ENCODE peak calls at places on chromosomes 2 and 18, in seven cellular contexts. W is T-helper 1 cell; Q is foreskin fibroblast; B is AG04449; M is pulmonary artery endothelial cell; U is activated CD8-positive, alpha-beta memory T cell treated with anti-CD3 and anti-CD28 coated beads, Interleukin-2, amount 10 ng/mL, durations not matched to agents 7 days and 5 days; Z is bronchial epithelial cell. S is an unnamed sample.

GRCh38 chr2:71941731-71942575 is 205.7 kb downstream of the CYP26B1 start:
- DNase-seq in Z (no peak), Q (no peak), B (no peak), U (no peak), W (no peak), M (no peak), S (peak; percentile 65)

GRCh38 chr2:18178736-18179349 is 300.4 kb downstream of the KCNS3 start:
- DNase-seq in M (peak; percentile 10), Q (no peak), W (no peak), Z (peak; percentile 68), B (no peak), U (peak; percentile 49), S (peak; percentile 63)

GRCh38 chr18:22152093-22152492 is 17.3 kb upstream of the GATA6 start:
- DNase-seq in B (no peak), U (no peak), M (no peak), Q (no peak), Z (no peak), W (no peak), S (peak; percentile 10)

GRCh38 chr2:13919981-13920382 is 712.5 kb upstream of the LRATD1 start:
- DNase-seq in U (no peak), Z (peak; percentile 66), M (no peak), B (no peak), Q (no peak), W (no peak), S (no peak)

GRCh38 chr2:199339826-199340605 is 117.7 kb downstream of the SATB2 start:
- DNase-seq in Z (no peak), W (no peak), Q (peak; percentile 54), B (no peak), M (no peak), U (no peak), S (peak; percentile 32)

GRCh38 chr2:145380436-145381017 is 860.6 kb upstream of the ZEB2 start:
- DNase-seq in Z (peak; percentile 81), M (peak; percentile 66), U (no peak), Q (peak; percentile 78), W (no peak), B (peak; percentile 29), S (peak; percentile 67)

GRCh38 chr2:140526575-140526974 is 1604.2 kb downstream of the LRP1B start:
- DNase-seq in B (no peak), W (no peak), Q (no peak), M (no peak), Z (peak; percentile 55), U (no peak), S (peak; percentile 67)

GRCh38 chr2:128506127-128506526 is 187.5 kb upstream of the HS6ST1 start:
- DNase-seq in Z (no peak), M (no peak), B (no peak), Q (no peak), U (no peak), W (no peak), S (no peak)

GRCh38 chr2:155377178-155377780 is 678.8 kb downstream of the KCNJ3 start:
- DNase-seq in M (no peak), U (no peak), B (no peak), Q (no peak), W (no peak), Z (peak; percentile 60), S (peak; percentile 40)

GRCh38 chr2:226791487-226792081 is 8.0 kb downstream of the IRS1 start:
- DNase-seq in Z (peak; percentile 44), W (peak; percentile 83), B (no peak), Q (peak; percentile 89), M (no peak), U (peak; percentile 93), S (peak; percentile 79)

GRCh38 chr18:3097082-3097481 is 84.1 kb upstream of the LPIN2 start:
- DNase-seq in W (no peak), U (no peak), Q (no peak), M (no peak), Z (no peak), B (no peak), S (no peak)

GRCh38 chr2:196233808-196234501 is 62.6 kb upstream of the STK17B start:
- DNase-seq in U (no peak), B (no peak), W (no peak), M (no peak), Z (no peak), Q (no peak), S (peak; percentile 67)

GRCh38 chr2:26185954-26186353 is 13.1 kb downstream of the GAREM2 start:
- DNase-seq in B (no peak), M (no peak), Q (no peak), W (no peak), Z (no peak), U (no peak), S (no peak)

GRCh38 chr2:174633621-174633927 is 36.0 kb upstream of the WIPF1 start:
- DNase-seq in B (no peak), Z (no peak), M (no peak), U (no peak), Q (no peak), W (no peak), S (no peak)

GRCh38 chr2:235352541-235352940 is 141.3 kb upstream of the AGAP1 start:
- DNase-seq in Z (no peak), B (no peak), Q (no peak), W (no peak), U (no peak), M (no peak), S (no peak)

GRCh38 chr18:45517181-45517741 is 98.0 kb upstream of the SLC14A2 start:
- DNase-seq in B (no peak), Q (no peak), U (no peak), Z (no peak), M (no peak), W (no peak), S (peak; percentile 59)

GRCh38 chr2:226796012-226796839 is 3.4 kb downstream of the IRS1 start:
- DNase-seq in M (no peak), W (no peak), U (no peak), B (no peak), Q (no peak), Z (no peak), S (no peak)

GRCh38 chr2:98569197-98569793 is 39.0 kb downstream of the COA5 start:
- DNase-seq in Z (no peak), Q (no peak), M (no peak), B (no peak), U (peak; percentile 72), W (peak; percentile 26), S (peak; percentile 38)

GRCh38 chr2:98781822-98782221 is 50.9 kb upstream of the MGAT4A start:
- DNase-seq in B (no peak), U (no peak), Z (no peak), Q (no peak), W (no peak), M (no peak), S (no peak)

GRCh38 chr2:16139663-16140610 is 199.6 kb downstream of the MYCN start:
- DNase-seq in Z (peak; percentile 78), U (no peak), B (no peak), M (no peak), W (no peak), Q (no peak), S (no peak)

GRCh38 chr2:133717497-133717896 is 149.2 kb upstream of the NCKAP5 start:
- DNase-seq in Q (no peak), W (no peak), Z (no peak), U (no peak), B (no peak), M (no peak), S (no peak)

GRCh38 chr2:205904873-205905272 is 181.1 kb downstream of the INO80D start:
- DNase-seq in U (no peak), Q (no peak), W (no peak), B (no peak), M (no peak), Z (no peak), S (no peak)

GRCh38 chr2:231935207-231935524 is 9.0 kb upstream of the NPPC start:
- DNase-seq in W (no peak), Q (no peak), M (no peak), U (peak; percentile 32), Z (no peak), B (no peak), S (no peak)

GRCh38 chr2:75627902-75628504 is 18.6 kb upstream of the MRPL19 start:
- DNase-seq in B (no peak), Z (peak; percentile 67), Q (peak; percentile 67), M (peak; percentile 36), W (no peak), U (peak; percentile 75), S (peak; percentile 83)

GRCh38 chr2:241559489-241560180 is 1.1 kb downstream of the BOK start:
- DNase-seq in U (no peak), Q (peak; percentile 56), Z (peak; percentile 30), B (no peak), M (peak; percentile 41), W (no peak), S (peak; percentile 51)

GRCh38 chr2:176128172-176129012 is 1.1 kb upstream of the HOXD8 start:
- DNase-seq in Q (no peak), W (no peak), U (no peak), M (no peak), Z (no peak), B (no peak), S (no peak)

GRCh38 chr2:203469554-203469953 is 65.5 kb downstream of the RAPH1 start:
- DNase-seq in B (no peak), Z (no peak), U (no peak), M (no peak), W (no peak), Q (no peak), S (no peak)

GRCh38 chr2:141703506-141703905 is 427.3 kb downstream of the LRP1B start:
- DNase-seq in Z (no peak), W (no peak), U (no peak), B (no peak), M (no peak), Q (no peak), S (no peak)

GRCh38 chr2:199303814-199304213 is 153.9 kb downstream of the SATB2 start:
- DNase-seq in Q (peak; percentile 92), Z (peak; percentile 36), M (peak; percentile 88), U (no peak), B (peak; percentile 95), W (no peak), S (peak; percentile 82)

GRCh38 chr2:230328155-230328458 is 1.1 kb downstream of the SP140L start:
- DNase-seq in Z (no peak), W (no peak), U (no peak), B (no peak), M (no peak), Q (no peak), S (no peak)

GRCh38 chr2:55112229-55113016 is 62.2 kb upstream of the RTN4 start:
- DNase-seq in U (no peak), Z (no peak), B (no peak), Q (no peak), M (no peak), W (no peak), S (peak; percentile 74)

GRCh38 chr2:3160751-3161330 is 216.8 kb downstream of the EIPR1 start:
- DNase-seq in U (no peak), Q (peak; percentile 15), B (no peak), Z (no peak), W (no peak), M (no peak), S (no peak)